ENCODE peak calls at places on chromosomes 7 and 10, in four cellular contexts. One of them, this sample, is unnamed.

GRCh38 chr10:131017566-131018285 is 293.8 kb downstream of the TCERG1L start:
- DNase-seq in NCI-H1092 treated with DMSO at 0.1 percent for 48 hours: no peak
- DNase-seq in progenitor cell of endocrine pancreas: no peak
- DNase-seq in sciatic nerve: no peak
- DNase-seq in this sample: no peak

GRCh38 chr10:78756604-78757442 is 311.9 kb upstream of the ZMIZ1 start:
- DNase-seq in NCI-H1092 treated with DMSO at 0.1 percent for 48 hours: no peak
- DNase-seq in progenitor cell of endocrine pancreas: no peak
- DNase-seq in sciatic nerve: peak; percentile 77
- DNase-seq in this sample: no peak

GRCh38 chr10:48604408-48605263 is at the start of gene ARHGAP22:
- DNase-seq in NCI-H1092 treated with DMSO at 0.1 percent for 48 hours: no peak
- DNase-seq in progenitor cell of endocrine pancreas: no peak
- DNase-seq in sciatic nerve: peak; percentile 77
- DNase-seq in this sample: no peak

GRCh38 chr7:512541-513311 is 6.9 kb downstream of the PDGFA start:
- DNase-seq in NCI-H1092 treated with DMSO at 0.1 percent for 48 hours: peak; percentile 67
- DNase-seq in progenitor cell of endocrine pancreas: no peak
- DNase-seq in sciatic nerve: no peak
- DNase-seq in this sample: no peak

GRCh38 chr7:37408241-37408884 is 40.3 kb downstream of the ELMO1 start:
- DNase-seq in NCI-H1092 treated with DMSO at 0.1 percent for 48 hours: no peak
- DNase-seq in progenitor cell of endocrine pancreas: no peak
- DNase-seq in sciatic nerve: no peak
- DNase-seq in this sample: no peak

GRCh38 chr7:13508586-13508985 is 480.9 kb downstream of the ETV1 start:
- DNase-seq in NCI-H1092 treated with DMSO at 0.1 percent for 48 hours: no peak
- DNase-seq in progenitor cell of endocrine pancreas: no peak
- DNase-seq in sciatic nerve: no peak
- DNase-seq in this sample: no peak

GRCh38 chr7:47351233-47352154 is 230.4 kb downstream of the TNS3 start:
- DNase-seq in NCI-H1092 treated with DMSO at 0.1 percent for 48 hours: peak; percentile 13
- DNase-seq in progenitor cell of endocrine pancreas: no peak
- DNase-seq in sciatic nerve: no peak
- DNase-seq in this sample: no peak

GRCh38 chr10:97717627-97718026 is 4.1 kb downstream of the MARVELD1 start:
- DNase-seq in NCI-H1092 treated with DMSO at 0.1 percent for 48 hours: no peak
- DNase-seq in progenitor cell of endocrine pancreas: no peak
- DNase-seq in sciatic nerve: peak; percentile 54
- DNase-seq in this sample: no peak

GRCh38 chr7:95304990-95305389 is 19.3 kb downstream of the PON1 start:
- DNase-seq in NCI-H1092 treated with DMSO at 0.1 percent for 48 hours: no peak
- DNase-seq in progenitor cell of endocrine pancreas: no peak
- DNase-seq in sciatic nerve: no peak
- DNase-seq in this sample: no peak

GRCh38 chr7:121459148-121459547 is 63.0 kb upstream of the FAM3C start:
- DNase-seq in NCI-H1092 treated with DMSO at 0.1 percent for 48 hours: no peak
- DNase-seq in progenitor cell of endocrine pancreas: no peak
- DNase-seq in sciatic nerve: no peak
- DNase-seq in this sample: no peak

GRCh38 chr7:5491251-5492044 is 67.8 kb upstream of the TNRC18 start:
- DNase-seq in NCI-H1092 treated with DMSO at 0.1 percent for 48 hours: peak; percentile 80
- DNase-seq in progenitor cell of endocrine pancreas: no peak
- DNase-seq in sciatic nerve: no peak
- DNase-seq in this sample: no peak

GRCh38 chr7:39272676-39273075 is 293.5 kb upstream of the YAE1 start:
- DNase-seq in NCI-H1092 treated with DMSO at 0.1 percent for 48 hours: no peak
- DNase-seq in progenitor cell of endocrine pancreas: no peak
- DNase-seq in sciatic nerve: no peak
- DNase-seq in this sample: no peak

GRCh38 chr10:51892965-51893658 is 193.7 kb upstream of the CSTF2T start:
- DNase-seq in NCI-H1092 treated with DMSO at 0.1 percent for 48 hours: peak; percentile 49
- DNase-seq in progenitor cell of endocrine pancreas: no peak
- DNase-seq in sciatic nerve: no peak
- DNase-seq in this sample: no peak

GRCh38 chr7:55140221-55140980 is 121.6 kb downstream of the EGFR start:
- DNase-seq in NCI-H1092 treated with DMSO at 0.1 percent for 48 hours: peak; percentile 24
- DNase-seq in progenitor cell of endocrine pancreas: no peak
- DNase-seq in sciatic nerve: peak; percentile 60
- DNase-seq in this sample: no peak

GRCh38 chr10:102815790-102816549 is 21.2 kb downstream of the CYP17A1 start:
- DNase-seq in NCI-H1092 treated with DMSO at 0.1 percent for 48 hours: no peak
- DNase-seq in progenitor cell of endocrine pancreas: no peak
- DNase-seq in sciatic nerve: no peak
- DNase-seq in this sample: no peak

GRCh38 chr10:124611738-124612137 is 132.4 kb downstream of the FAM53B start:
- DNase-seq in NCI-H1092 treated with DMSO at 0.1 percent for 48 hours: no peak
- DNase-seq in progenitor cell of endocrine pancreas: no peak
- DNase-seq in sciatic nerve: no peak
- DNase-seq in this sample: peak; percentile 72

GRCh38 chr7:35491233-35491632 is 203.7 kb downstream of the HERPUD2 start:
- DNase-seq in NCI-H1092 treated with DMSO at 0.1 percent for 48 hours: no peak
- DNase-seq in progenitor cell of endocrine pancreas: no peak
- DNase-seq in sciatic nerve: no peak
- DNase-seq in this sample: no peak

GRCh38 chr10:65348637-65349036 is 1577.2 kb upstream of the LRRTM3 start:
- DNase-seq in NCI-H1092 treated with DMSO at 0.1 percent for 48 hours: no peak
- DNase-seq in progenitor cell of endocrine pancreas: no peak
- DNase-seq in sciatic nerve: no peak
- DNase-seq in this sample: no peak

GRCh38 chr7:48636391-48637015 is 287.8 kb upstream of the CDC14C start:
- DNase-seq in NCI-H1092 treated with DMSO at 0.1 percent for 48 hours: peak; percentile 75
- DNase-seq in progenitor cell of endocrine pancreas: no peak
- DNase-seq in sciatic nerve: no peak
- DNase-seq in this sample: no peak

GRCh38 chr10:97669561-97669960 is 17.5 kb downstream of the AVPI1 start:
- DNase-seq in NCI-H1092 treated with DMSO at 0.1 percent for 48 hours: no peak
- DNase-seq in progenitor cell of endocrine pancreas: no peak
- DNase-seq in sciatic nerve: no peak
- DNase-seq in this sample: no peak

GRCh38 chr10:70664702-70665195 is 7.6 kb upstream of the ADAMTS14 start:
- DNase-seq in NCI-H1092 treated with DMSO at 0.1 percent for 48 hours: peak; percentile 13
- DNase-seq in progenitor cell of endocrine pancreas: no peak
- DNase-seq in sciatic nerve: no peak
- DNase-seq in this sample: no peak

GRCh38 chr7:53351681-53352080 is 316.2 kb downstream of the POM121L12 start:
- DNase-seq in NCI-H1092 treated with DMSO at 0.1 percent for 48 hours: no peak
- DNase-seq in progenitor cell of endocrine pancreas: no peak
- DNase-seq in sciatic nerve: no peak
- DNase-seq in this sample: no peak

GRCh38 chr7:123846217-123846891 is 1.4 kb downstream of the HYAL4 start:
- DNase-seq in NCI-H1092 treated with DMSO at 0.1 percent for 48 hours: no peak
- DNase-seq in progenitor cell of endocrine pancreas: no peak
- DNase-seq in sciatic nerve: no peak
- DNase-seq in this sample: no peak

GRCh38 chr10:21075880-21076279 is 178.8 kb upstream of the NEBL start:
- DNase-seq in NCI-H1092 treated with DMSO at 0.1 percent for 48 hours: no peak
- DNase-seq in progenitor cell of endocrine pancreas: no peak
- DNase-seq in sciatic nerve: no peak
- DNase-seq in this sample: no peak

GRCh38 chr7:100167912-100168323 is 499 bp downstream of the GAL3ST4 start:
- DNase-seq in NCI-H1092 treated with DMSO at 0.1 percent for 48 hours: no peak
- DNase-seq in progenitor cell of endocrine pancreas: no peak
- DNase-seq in sciatic nerve: no peak
- DNase-seq in this sample: no peak

GRCh38 chr7:103540986-103541385 is 95.0 kb upstream of the SLC26A5 start:
- DNase-seq in NCI-H1092 treated with DMSO at 0.1 percent for 48 hours: peak; percentile 91
- DNase-seq in progenitor cell of endocrine pancreas: no peak
- DNase-seq in sciatic nerve: no peak
- DNase-seq in this sample: no peak

GRCh38 chr10:129047001-129047400 is 420.0 kb upstream of the MGMT start:
- DNase-seq in NCI-H1092 treated with DMSO at 0.1 percent for 48 hours: no peak
- DNase-seq in progenitor cell of endocrine pancreas: no peak
- DNase-seq in sciatic nerve: no peak
- DNase-seq in this sample: no peak

GRCh38 chr10:32095116-32095733 is 39.0 kb upstream of the KIF5B start:
- DNase-seq in NCI-H1092 treated with DMSO at 0.1 percent for 48 hours: no peak
- DNase-seq in progenitor cell of endocrine pancreas: no peak
- DNase-seq in sciatic nerve: no peak
- DNase-seq in this sample: no peak

This sample was measured in central memory CD8-positive, alpha-beta T cell.